ENCODE peak calls at places on chromosome 11, in six cellular contexts. H, Z, U, F, J and L are unnamed samples.

GRCh38 chr11:119361056-119361787 is 14.7 kb upstream of the MFRP start:
- DNase-seq in H (peak; percentile 74), U (peak; percentile 75), Z (no peak), F (peak; percentile 66), J (peak; percentile 87), L (no peak)

GRCh38 chr11:116284930-116285329 is 487.9 kb downstream of the BUD13 start:
- DNase-seq in J (no peak), Z (no peak), H (no peak), F (no peak), U (no peak), L (no peak)

GRCh38 chr11:13318498-13319295 is 41.1 kb downstream of the BMAL1 start:
- DNase-seq in U (no peak), F (peak; percentile 53), H (no peak), J (no peak), Z (no peak), L (no peak)

GRCh38 chr11:36469063-36469462 is 41.0 kb downstream of the TRAF6 start:
- DNase-seq in H (peak; percentile 56), U (no peak), F (no peak), J (no peak), Z (no peak), L (peak; percentile 58)

GRCh38 chr11:106503901-106504300 is 426.4 kb downstream of the AASDHPPT start:
- DNase-seq in Z (no peak), U (no peak), F (no peak), H (no peak), J (no peak), L (no peak)

GRCh38 chr11:8731647-8732188 is 49.1 kb downstream of the RPL27A start:
- DNase-seq in J (no peak), H (no peak), F (no peak), Z (no peak), U (no peak), L (no peak)

GRCh38 chr11:118142081-118142480 is 10.5 kb downstream of the SCN4B start:
- DNase-seq in Z (no peak), J (peak; percentile 84), F (no peak), U (no peak), H (peak; percentile 42), L (no peak)

GRCh38 chr11:125345706-125346561 is 150.1 kb downstream of the FEZ1 start:
- DNase-seq in U (peak; percentile 92), J (peak; percentile 32), Z (peak; percentile 65), H (peak; percentile 91), F (peak; percentile 78), L (no peak)

GRCh38 chr11:128187377-128187776 is 400.0 kb downstream of the ETS1 start:
- DNase-seq in H (no peak), J (no peak), F (no peak), U (no peak), Z (no peak), L (no peak)

GRCh38 chr11:129455756-129456436 is 80.2 kb downstream of the BARX2 start:
- DNase-seq in J (no peak), Z (no peak), F (no peak), U (no peak), H (no peak), L (no peak)

GRCh38 chr11:134461621-134462020 is 49.6 kb upstream of the B3GAT1 start:
- DNase-seq in U (no peak), H (no peak), F (no peak), J (no peak), Z (no peak), L (no peak)

GRCh38 chr11:73072935-73073481 is 69.1 kb downstream of the FCHSD2 start:
- DNase-seq in H (peak; percentile 63), J (peak; percentile 17), F (peak; percentile 46), Z (no peak), U (no peak), L (no peak)

GRCh38 chr11:110095554-110095953 is 2.4 kb downstream of the ZC3H12C start:
- DNase-seq in Z (no peak), J (peak; percentile 77), F (no peak), U (no peak), H (peak; percentile 45), L (no peak)

GRCh38 chr11:61345170-61345610 is 12.2 kb downstream of the TKFC start:
- DNase-seq in F (peak; percentile 22), Z (no peak), J (no peak), U (no peak), H (no peak), L (no peak)

GRCh38 chr11:120385110-120385509 is 48.9 kb downstream of the ARHGEF12 start:
- DNase-seq in Z (no peak), J (no peak), H (no peak), U (no peak), F (no peak), L (no peak)
- TF ChIP-seq CTCF in Z (no peak), J (no peak), H (no peak), U (no peak), F (no peak), L (no peak)

DNA sequence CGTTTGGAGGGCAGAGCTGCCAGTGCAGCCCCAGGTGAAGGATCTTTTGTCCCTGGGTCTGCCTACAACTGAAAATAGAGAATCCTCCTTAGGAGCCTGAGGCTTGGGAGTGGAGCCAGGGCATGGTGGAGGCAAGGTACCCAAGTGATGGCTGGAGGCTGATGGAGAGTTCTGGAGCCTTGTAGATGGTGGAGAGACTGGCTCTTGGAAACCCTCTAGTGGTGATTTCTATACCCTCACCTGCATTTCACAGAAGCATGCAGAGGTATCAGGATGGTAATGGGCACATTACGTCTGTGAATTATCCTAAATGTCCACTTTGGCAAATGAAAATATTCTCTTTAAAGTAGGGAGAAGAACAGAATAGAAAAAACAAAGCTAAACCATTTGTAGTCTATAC is 44.4 kb downstream of the INSC start:
- DNase-seq in F (peak; percentile 28), Z (no peak), H (peak; percentile 74), U (no peak), J (peak; percentile 39), L (no peak)
- TF ChIP-seq CTCF in F (no peak), Z (no peak), H (peak; percentile 78), U (no peak), J (peak; percentile 81), L (peak; percentile 69)

GRCh38 chr11:11391169-11391568 is 38.1 kb upstream of the CSNK2A3 start:
- DNase-seq in F (no peak), Z (no peak), H (no peak), J (no peak), U (no peak), L (no peak)

GRCh38 chr11:11387906-11388305 is 34.9 kb upstream of the CSNK2A3 start:
- DNase-seq in H (no peak), Z (no peak), J (no peak), F (no peak), U (no peak), L (no peak)

GRCh38 chr11:11389238-11389637 is 36.2 kb upstream of the CSNK2A3 start:
- DNase-seq in J (no peak), F (no peak), U (no peak), H (no peak), Z (no peak), L (no peak)

GRCh38 chr11:11391796-11392195 is 38.7 kb upstream of the CSNK2A3 start:
- DNase-seq in H (peak; percentile 78), U (no peak), J (peak; percentile 84), Z (no peak), F (no peak), L (no peak)

DNA sequence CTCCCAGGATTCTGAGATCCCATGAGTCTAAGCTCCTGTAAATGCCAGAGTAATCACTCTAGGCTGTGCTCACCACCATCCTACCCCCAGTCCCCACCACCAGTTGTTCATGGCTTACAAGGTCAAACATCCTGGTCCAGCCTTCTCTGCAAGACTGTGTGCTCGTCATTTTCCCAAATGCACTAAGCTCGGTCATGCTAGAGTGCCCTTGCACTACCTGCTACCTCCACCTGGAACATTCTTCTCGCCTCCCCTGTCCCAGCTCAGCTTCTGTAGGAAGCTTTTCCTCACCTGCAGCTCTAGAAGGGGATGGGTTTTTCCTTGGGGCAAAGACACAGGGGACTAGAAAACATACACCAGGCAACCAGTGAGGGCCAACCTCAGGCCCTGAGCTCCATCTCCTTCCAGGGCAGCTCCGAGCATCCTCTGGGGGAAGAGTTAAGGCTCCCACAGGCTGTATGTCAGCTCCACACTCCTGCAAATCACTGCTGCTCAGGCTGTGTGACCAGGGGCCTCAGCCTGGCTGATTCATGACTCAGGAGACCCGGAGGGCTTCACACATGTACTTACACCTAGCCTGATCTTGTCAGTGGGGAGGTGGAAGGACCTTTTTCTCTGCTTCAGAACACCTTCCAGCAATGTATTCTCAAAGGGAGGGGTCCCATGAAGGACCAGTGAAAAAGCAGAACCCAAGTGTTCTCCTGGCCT is 37.2 kb upstream of the CSNK2A3 start:
- DNase-seq in H (no peak), J (no peak), U (no peak), Z (no peak), F (no peak), L (no peak)
- TF ChIP-seq CTCF in H (no peak), J (no peak), U (no peak), Z (no peak), F (no peak), L (no peak)

GRCh38 chr11:99162819-99163218 is 142.1 kb downstream of the CNTN5 start:
- DNase-seq in J (no peak), Z (no peak), U (no peak), H (no peak), F (no peak), L (no peak)
- TF ChIP-seq CTCF in J (no peak), Z (no peak), U (no peak), H (no peak), F (no peak), L (no peak)

DNA sequence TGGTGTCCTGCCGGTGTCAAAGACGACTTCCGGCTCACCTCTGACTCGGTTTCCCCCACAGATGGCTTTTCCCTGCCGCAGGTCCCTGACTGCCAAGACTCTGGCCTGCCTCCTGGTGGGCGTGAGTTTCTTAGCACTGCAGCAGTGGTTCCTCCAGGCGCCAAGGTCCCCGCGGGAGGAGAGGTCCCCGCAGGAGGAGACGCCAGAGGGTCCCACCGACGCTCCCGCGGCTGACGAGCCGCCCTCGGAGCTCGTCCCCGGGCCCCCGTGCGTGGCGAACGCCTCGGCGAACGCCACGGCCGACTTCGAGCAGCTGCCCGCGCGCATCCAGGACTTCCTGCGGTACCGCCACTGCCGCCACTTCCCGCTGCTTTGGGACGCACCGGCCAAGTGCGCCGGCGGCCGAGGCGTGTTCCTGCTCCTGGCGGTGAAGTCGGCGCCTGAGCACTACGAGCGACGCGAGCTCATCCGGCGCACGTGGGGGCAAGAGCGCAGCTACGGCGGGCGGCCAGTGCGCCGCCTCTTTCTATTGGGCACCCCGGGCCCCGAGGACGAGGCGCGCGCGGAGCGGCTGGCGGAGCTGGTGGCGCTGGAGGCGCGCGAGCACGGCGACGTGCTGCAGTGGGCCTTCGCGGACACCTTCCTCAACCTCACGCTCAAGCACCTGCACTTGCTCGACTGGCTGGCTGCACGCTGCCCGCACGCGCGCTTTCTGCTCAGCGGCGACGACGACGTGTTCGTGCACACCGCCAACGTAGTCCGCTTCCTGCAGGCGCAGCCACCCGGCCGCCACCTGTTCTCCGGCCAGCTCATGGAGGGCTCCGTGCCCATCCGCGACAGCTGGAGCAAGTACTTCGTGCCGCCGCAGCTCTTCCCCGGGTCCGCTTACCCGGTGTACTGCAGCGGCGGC is 5.5 kb downstream of the B3GNT6 start:
- DNase-seq in Z (no peak), U (no peak), H (peak; percentile 56), J (peak; percentile 41), F (peak; percentile 66), L (no peak)
- TF ChIP-seq CTCF in Z (no peak), U (peak; percentile 19), H (peak; percentile 70), J (peak; percentile 13), F (peak; percentile 27), L (peak; percentile 70)